ENCODE peak calls at places on chromosomes 12 and 14, in ten cellular contexts. D is NCI-H1694 treated with DMSO at 0.1 percent for 48 hours, P is AG04450, I is amniotic stem cell, W is nucleus accumbens, L is posterior vena cava, C is GM04504, T is T-cell, G is GM03348, F is epithelial cell of prostate. O is an unnamed sample.

GRCh38 chr14:28671425-28671824 is 95.2 kb upstream of the FOXG1 start:
- DNase-seq in I (peak), W (no peak), F (no peak), C (no peak), L (no peak), G (no peak), P (no peak), D (no peak), T (no peak), O (no peak)

GRCh38 chr12:57182918-57183575 is 33.5 kb upstream of the NXPH4 start:
- DNase-seq in D (peak), L (no peak), I (no peak), T (peak), F (no peak), G (peak), P (peak), C (no peak), W (peak), O (no peak)

GRCh38 chr14:34075095-34075744 is 124.3 kb upstream of the EGLN3 start:
- DNase-seq in I (no peak), T (no peak), D (no peak), F (no peak), C (no peak), L (no peak), G (no peak), P (no peak), W (no peak), O (no peak)

GRCh38 chr14:20460458-20461229 is 590 bp downstream of the PIP4P1 start:
- DNase-seq in D (no peak), W (no peak), L (no peak), T (peak), F (no peak), P (no peak), C (no peak), G (no peak), I (no peak), O (no peak)

GRCh38 chr12:31958601-31959000 is 614 bp upstream of the RESF1 start:
- DNase-seq in G (no peak), D (no peak), C (no peak), T (no peak), L (no peak), W (no peak), P (no peak), F (no peak), I (no peak), O (no peak)

GRCh38 chr14:64195194-64195593 is 99.0 kb downstream of the ESR2 start:
- DNase-seq in C (no peak), G (no peak), D (no peak), F (no peak), W (no peak), I (no peak), L (no peak), P (no peak), T (no peak), O (no peak)

GRCh38 chr12:96091833-96092232 is 56.4 kb upstream of the LTA4H start:
- DNase-seq in F (no peak), L (no peak), D (no peak), C (no peak), G (no peak), W (no peak), I (no peak), T (no peak), P (no peak), O (no peak)

GRCh38 chr12:119457251-119457650 is 122.7 kb downstream of the CCDC60 start:
- DNase-seq in G (no peak), I (no peak), T (no peak), C (no peak), L (no peak), P (no peak), F (no peak), D (no peak), W (no peak), O (no peak)

GRCh38 chr12:37672655-37673260 is 643.8 kb upstream of the ALG10B start:
- DNase-seq in W (no peak), T (no peak), C (no peak), F (no peak), G (peak), L (no peak), I (no peak), P (no peak), D (no peak), O (no peak)

GRCh38 chr14:102688290-102688689 is 89.0 kb upstream of the TRAF3 start:
- DNase-seq in T (no peak), C (no peak), D (no peak), G (no peak), W (no peak), P (no peak), L (no peak), I (no peak), F (no peak), O (no peak)

GRCh38 chr14:31128601-31129526 is 78.7 kb downstream of the HECTD1 start:
- DNase-seq in I (no peak), W (no peak), P (no peak), G (no peak), T (no peak), F (no peak), D (no peak), L (no peak), C (no peak), O (no peak)

GRCh38 chr14:78401866-78402265 is 231.7 kb downstream of the NRXN3 start:
- DNase-seq in D (no peak), G (no peak), W (no peak), F (no peak), I (no peak), T (no peak), L (no peak), P (no peak), C (no peak), O (no peak)

GRCh38 chr12:46660276-46660675 is 165.5 kb downstream of the SLC38A4 start:
- DNase-seq in T (no peak), C (no peak), F (no peak), L (no peak), I (no peak), G (no peak), P (no peak), W (no peak), D (no peak), O (no peak)

GRCh38 chr14:91872517-91873470 is 5.5 kb upstream of the TC2N start:
- DNase-seq in G (peak), C (no peak), D (no peak), T (peak), F (peak), L (peak), P (peak), I (no peak), W (no peak), O (no peak)

GRCh38 chr12:65867428-65867827 is 43.1 kb downstream of the HMGA2 start:
- DNase-seq in G (peak), T (no peak), F (peak), P (no peak), D (no peak), I (no peak), W (no peak), L (no peak), C (peak), O (no peak)

O was measured in smooth muscle cell of the brain vasculature.